ENCODE peak calls at places on chromosomes 1 and 21, in seven cellular contexts. F, L, H, R, C, I and K are unnamed samples.
A peak's percentile ranks its signal among the peaks of the same experiment; 100 is the strongest.

GRCh38 chr1:119285482-119285881 is 83.1 kb upstream of the HAO2 start:
- DNase-seq in F (peak; percentile 95), L (no peak), H (no peak), R (peak; percentile 89), C (peak; percentile 26), I (peak; percentile 89), K (peak; percentile 88)

GRCh38 chr21:44711327-44712202 is at the start of gene TSPEAR:
- DNase-seq in F (no peak), L (no peak), H (no peak), R (no peak), C (no peak), I (no peak), K (no peak)

GRCh38 chr1:37890378-37891014 is 31.1 kb upstream of the MTF1 start:
- DNase-seq in F (peak; percentile 66), L (no peak), H (no peak), R (peak; percentile 45), C (peak; percentile 20), I (peak; percentile 68), K (peak; percentile 47)

GRCh38 chr1:234711400-234711799 is 101.4 kb upstream of the IRF2BP2 start:
- DNase-seq in F (no peak), L (no peak), H (no peak), R (no peak), C (no peak), I (no peak), K (no peak)

GRCh38 chr1:236673284-236673919 is 12.9 kb upstream of the ACTN2 start:
- DNase-seq in F (no peak), L (no peak), H (no peak), R (peak; percentile 72), C (no peak), I (peak; percentile 41), K (no peak)

GRCh38 chr1:81420760-81421159 is 380.0 kb upstream of the ADGRL2 start:
- DNase-seq in F (no peak), L (no peak), H (no peak), R (no peak), C (no peak), I (no peak), K (no peak)

GRCh38 chr1:25573591-25573930 is 30.2 kb downstream of the LDLRAP1 start:
- DNase-seq in F (peak; percentile 50), L (no peak), H (no peak), R (no peak), C (peak; percentile 56), I (no peak), K (no peak)

GRCh38 chr1:203038891-203039608 is 12.8 kb downstream of the PPFIA4 start:
- DNase-seq in F (peak; percentile 73), L (peak; percentile 73), H (peak; percentile 65), R (peak; percentile 71), C (peak; percentile 71), I (peak; percentile 72), K (peak; percentile 53)

GRCh38 chr1:1347663-1348419 is 1.4 kb downstream of the DVL1 start:
- DNase-seq in F (peak; percentile 54), L (no peak), H (no peak), R (no peak), C (peak; percentile 85), I (peak; percentile 31), K (no peak)

GRCh38 chr1:203450541-203451149 is 25.0 kb upstream of the PRELP start:
- DNase-seq in F (no peak), L (no peak), H (no peak), R (no peak), C (no peak), I (no peak), K (no peak)

GRCh38 chr21:31731112-31731801 is 661 bp downstream of the SCAF4 start:
- DNase-seq in F (no peak), L (peak; percentile 40), H (peak; percentile 59), R (no peak), C (peak; percentile 78), I (no peak), K (no peak)

GRCh38 chr1:202244841-202245261 is 51.3 kb downstream of the LGR6 start:
- DNase-seq in F (no peak), L (no peak), H (no peak), R (no peak), C (no peak), I (no peak), K (no peak)

GRCh38 chr1:58779837-58780585 is 3.8 kb downstream of the JUN start:
- DNase-seq in F (peak; percentile 94), L (no peak), H (no peak), R (peak; percentile 70), C (peak; percentile 77), I (peak; percentile 83), K (peak; percentile 87)

GRCh38 chr1:58782308-58783089 is 1.3 kb downstream of the JUN start:
- DNase-seq in F (peak; percentile 34), L (peak; percentile 68), H (peak; percentile 52), R (peak; percentile 41), C (peak; percentile 61), I (peak; percentile 53), K (no peak)

GRCh38 chr1:58779059-58779754 is 4.6 kb downstream of the JUN start:
- DNase-seq in F (peak; percentile 36), L (no peak), H (no peak), R (no peak), C (no peak), I (no peak), K (no peak)

GRCh38 chr1:58781541-58782307 is 2.1 kb downstream of the JUN start:
- DNase-seq in F (peak; percentile 45), L (peak; percentile 82), H (peak; percentile 62), R (peak; percentile 77), C (peak; percentile 72), I (peak; percentile 74), K (peak; percentile 60)

GRCh38 chr1:58780586-58781452 is 3.0 kb downstream of the JUN start:
- DNase-seq in F (peak; percentile 62), L (no peak), H (peak; percentile 41), R (peak; percentile 34), C (peak; percentile 28), I (peak; percentile 39), K (no peak)
- H3K4me3 ChIP-seq in F (peak overlapping the region; percentile 91), L (peak overlapping the region; percentile 95), H (no peak overlapping the region), R (peak overlapping the region; percentile 93), C (peak overlapping the region; percentile 82), I (peak overlapping the region; percentile 97), K (peak overlapping the region; percentile 73)

GRCh38 chr1:92076363-92076762 is 1.2 kb upstream of the SETSIP start:
- DNase-seq in F (no peak), L (no peak), H (no peak), R (no peak), C (no peak), I (no peak), K (no peak)

GRCh38 chr1:92084651-92085050 is 4.5 kb downstream of the BTBD8 start:
- DNase-seq in F (no peak), L (no peak), H (no peak), R (no peak), C (no peak), I (no peak), K (no peak)

GRCh38 chr1:92081031-92081430 is 886 bp downstream of the BTBD8 start:
- DNase-seq in F (no peak), L (no peak), H (no peak), R (no peak), C (no peak), I (no peak), K (no peak)

GRCh38 chr1:92079441-92079840 is 704 bp upstream of the BTBD8 start:
- DNase-seq in F (no peak), L (no peak), H (no peak), R (no peak), C (no peak), I (no peak), K (no peak)

DNA sequence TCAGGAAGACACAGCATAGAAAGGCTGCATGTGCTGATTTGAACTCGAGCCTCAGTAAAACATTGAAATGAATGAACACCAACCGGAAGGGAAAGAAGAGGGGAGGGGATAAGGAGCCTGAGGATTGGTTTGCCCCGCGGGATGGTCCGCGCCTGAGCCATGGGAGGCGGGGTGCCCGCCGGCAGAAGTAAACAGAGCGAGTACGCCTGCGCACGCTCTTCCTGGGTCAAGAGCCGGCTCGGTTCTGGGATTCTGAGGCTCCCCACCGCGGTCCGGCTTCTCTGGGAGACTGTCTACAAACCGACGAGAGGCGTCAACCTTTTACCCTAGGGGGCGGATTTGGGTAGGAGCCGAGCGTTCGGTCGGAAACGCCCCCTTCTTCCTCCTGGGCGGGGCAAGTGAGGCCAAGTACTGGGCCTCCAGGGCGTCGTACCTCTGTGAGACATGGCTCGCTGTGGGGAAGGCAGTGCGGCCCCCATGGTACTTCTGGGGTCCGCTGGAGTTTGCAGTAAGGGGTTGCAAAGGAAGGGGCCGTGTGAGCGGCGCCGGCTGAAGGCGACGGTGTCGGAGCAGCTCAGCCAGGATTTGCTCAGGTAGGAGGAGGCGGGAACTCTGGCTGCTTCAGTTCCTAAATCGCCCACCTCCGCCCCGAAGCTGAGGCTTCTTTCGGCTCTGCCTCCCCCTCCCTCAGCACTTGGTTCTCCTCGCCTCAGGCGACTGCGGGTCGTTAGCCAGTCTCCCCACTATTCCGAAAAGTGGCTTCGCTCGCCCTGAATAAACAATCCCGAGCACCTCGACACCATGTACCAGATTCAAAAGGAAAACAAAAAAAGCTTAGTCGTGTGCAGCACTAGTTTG is at the start of gene BTBD8:
- DNase-seq in F (peak; percentile 69), L (peak; percentile 84), H (peak; percentile 88), R (peak; percentile 71), C (peak; percentile 86), I (peak; percentile 78), K (peak; percentile 85)
- TF ChIP-seq CTCF in F (no peak), L (no peak), H (no peak), R (no peak), C (no peak), I (no peak), K (no peak)

GRCh38 chr1:69320679-69321310 is 246.9 kb upstream of the LRRC7 start:
- DNase-seq in F (no peak), L (no peak), H (no peak), R (no peak), C (no peak), I (no peak), K (no peak)
- H3K4me3 ChIP-seq in F (no peak overlapping the region), L (no peak overlapping the region), H (no peak overlapping the region), R (no peak overlapping the region), C (no peak overlapping the region), I (no peak overlapping the region), K (no peak overlapping the region)

DNA sequence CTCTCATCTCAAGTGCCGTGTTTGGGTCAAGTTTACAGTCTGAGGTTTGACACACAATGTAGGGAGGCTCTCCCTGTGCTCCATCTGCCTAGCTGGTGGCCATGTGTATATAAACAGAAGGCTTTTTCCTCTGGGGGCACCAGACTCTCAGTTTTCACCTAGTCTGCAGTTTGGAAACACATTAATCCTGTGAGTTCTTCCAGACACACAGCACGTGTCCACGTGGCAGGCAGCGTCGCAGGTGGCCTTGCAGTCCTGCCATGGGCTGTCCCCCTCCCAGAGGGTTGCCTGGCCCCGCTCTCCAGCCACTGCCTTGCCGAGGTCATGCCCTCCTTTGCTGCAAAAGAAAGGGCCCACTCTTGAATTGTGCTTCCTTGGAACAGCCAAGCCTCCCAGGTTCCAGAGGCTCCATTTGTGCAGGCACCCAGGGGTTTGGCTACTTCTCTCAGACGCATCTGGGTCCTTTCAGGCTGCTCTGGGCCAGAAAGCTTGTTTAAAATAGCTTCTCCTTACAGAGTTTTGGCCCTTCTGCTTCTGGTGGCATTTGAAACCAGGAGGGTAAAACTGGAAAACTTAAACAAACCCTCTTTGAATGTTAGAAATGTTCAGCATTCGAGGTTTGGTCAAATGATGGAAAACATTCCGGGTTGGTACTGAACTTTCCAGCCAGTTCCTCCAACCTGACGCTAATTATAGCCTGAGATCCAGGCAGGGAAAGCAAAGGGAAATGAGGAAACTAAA is 4.4 kb upstream of the RUNX1 start:
- DNase-seq in F (no peak), L (no peak), H (no peak), R (peak; percentile 10), C (no peak), I (no peak), K (no peak)
- TF ChIP-seq CTCF in F (no peak), L (no peak), H (no peak), R (no peak), C (no peak), I (no peak), K (peak; percentile 4)